ENCODE peak calls at places on chromosomes 1 and 21, in eight cellular contexts. One of them, this sample, is unnamed.

GRCh38 chr1:95068956-95069710 is 3.6 kb downstream of the ALG14 start:
- DNase-seq in neuronal stem cell: no peak
- DNase-seq in SJCRH30: no peak
- DNase-seq in uterus: no peak
- DNase-seq in pancreas: no peak
- DNase-seq in right atrium auricular region: no peak
- DNase-seq in left ventricle myocardium inferior: no peak
- DNase-seq in transverse colon: peak; percentile 34
- DNase-seq in this sample: no peak

GRCh38 chr1:237789619-237790018 is 101.1 kb downstream of the ZP4 start:
- DNase-seq in neuronal stem cell: no peak
- DNase-seq in SJCRH30: no peak
- DNase-seq in uterus: no peak
- DNase-seq in pancreas: no peak
- DNase-seq in right atrium auricular region: no peak
- DNase-seq in left ventricle myocardium inferior: no peak
- DNase-seq in transverse colon: no peak
- DNase-seq in this sample: no peak

GRCh38 chr1:238501290-238501689 is 610.6 kb upstream of the ZP4 start:
- DNase-seq in neuronal stem cell: no peak
- DNase-seq in SJCRH30: no peak
- DNase-seq in uterus: no peak
- DNase-seq in pancreas: no peak
- DNase-seq in right atrium auricular region: no peak
- DNase-seq in left ventricle myocardium inferior: no peak
- DNase-seq in transverse colon: no peak
- DNase-seq in this sample: no peak

GRCh38 chr1:214989341-214989740 is 93.2 kb upstream of the KCNK2 start:
- DNase-seq in neuronal stem cell: no peak
- DNase-seq in SJCRH30: no peak
- DNase-seq in uterus: no peak
- DNase-seq in pancreas: no peak
- DNase-seq in right atrium auricular region: no peak
- DNase-seq in left ventricle myocardium inferior: no peak
- DNase-seq in transverse colon: no peak
- DNase-seq in this sample: no peak

GRCh38 chr1:116806245-116806644 is 52.0 kb downstream of the CD2 start:
- DNase-seq in neuronal stem cell: no peak
- DNase-seq in SJCRH30: peak; percentile 91
- DNase-seq in uterus: no peak
- DNase-seq in pancreas: no peak
- DNase-seq in right atrium auricular region: peak; percentile 42
- DNase-seq in left ventricle myocardium inferior: no peak
- DNase-seq in transverse colon: no peak
- DNase-seq in this sample: no peak

GRCh38 chr1:206809504-206810084 is 37.3 kb upstream of the IL10 start:
- DNase-seq in neuronal stem cell: no peak
- DNase-seq in SJCRH30: peak; percentile 28
- DNase-seq in uterus: no peak
- DNase-seq in pancreas: no peak
- DNase-seq in right atrium auricular region: no peak
- DNase-seq in left ventricle myocardium inferior: no peak
- DNase-seq in transverse colon: peak; percentile 34
- DNase-seq in this sample: no peak

GRCh38 chr1:207240325-207241095 is 81.0 kb upstream of the CD55 start:
- DNase-seq in neuronal stem cell: no peak
- DNase-seq in SJCRH30: no peak
- DNase-seq in uterus: no peak
- DNase-seq in pancreas: no peak
- DNase-seq in right atrium auricular region: no peak
- DNase-seq in left ventricle myocardium inferior: no peak
- DNase-seq in transverse colon: no peak
- DNase-seq in this sample: peak; percentile 94

GRCh38 chr1:200373811-200374231 is 36.0 kb downstream of the ZNF281 start:
- DNase-seq in neuronal stem cell: peak; percentile 37
- DNase-seq in SJCRH30: no peak
- DNase-seq in uterus: no peak
- DNase-seq in pancreas: no peak
- DNase-seq in right atrium auricular region: no peak
- DNase-seq in left ventricle myocardium inferior: no peak
- DNase-seq in transverse colon: no peak
- DNase-seq in this sample: no peak

GRCh38 chr1:51061231-51061943 is 40.6 kb upstream of the C1orf185 start:
- DNase-seq in neuronal stem cell: no peak
- DNase-seq in SJCRH30: no peak
- DNase-seq in uterus: no peak
- DNase-seq in pancreas: no peak
- DNase-seq in right atrium auricular region: no peak
- DNase-seq in left ventricle myocardium inferior: no peak
- DNase-seq in transverse colon: no peak
- DNase-seq in this sample: no peak

GRCh38 chr1:44798481-44799365 is 1.5 kb upstream of the PLK3 start:
- DNase-seq in neuronal stem cell: no peak
- DNase-seq in SJCRH30: no peak
- DNase-seq in uterus: peak; percentile 20
- DNase-seq in pancreas: peak; percentile 56
- DNase-seq in right atrium auricular region: no peak
- DNase-seq in left ventricle myocardium inferior: peak; percentile 19
- DNase-seq in transverse colon: no peak
- DNase-seq in this sample: no peak

GRCh38 chr1:224534731-224535130 is 81.4 kb upstream of the CNIH3 start:
- DNase-seq in neuronal stem cell: no peak
- DNase-seq in SJCRH30: no peak
- DNase-seq in uterus: no peak
- DNase-seq in pancreas: peak; percentile 38
- DNase-seq in right atrium auricular region: no peak
- DNase-seq in left ventricle myocardium inferior: no peak
- DNase-seq in transverse colon: no peak
- DNase-seq in this sample: no peak

GRCh38 chr1:205351984-205352713 is 4.6 kb downstream of the KLHDC8A start:
- DNase-seq in neuronal stem cell: no peak
- DNase-seq in SJCRH30: peak; percentile 69
- DNase-seq in uterus: no peak
- DNase-seq in pancreas: no peak
- DNase-seq in right atrium auricular region: no peak
- DNase-seq in left ventricle myocardium inferior: no peak
- DNase-seq in transverse colon: peak; percentile 66
- DNase-seq in this sample: peak; percentile 45

GRCh38 chr1:171233183-171233582 is 15.1 kb upstream of the FMO1 start:
- DNase-seq in neuronal stem cell: no peak
- DNase-seq in SJCRH30: no peak
- DNase-seq in uterus: no peak
- DNase-seq in pancreas: no peak
- DNase-seq in right atrium auricular region: no peak
- DNase-seq in left ventricle myocardium inferior: no peak
- DNase-seq in transverse colon: no peak
- DNase-seq in this sample: no peak

GRCh38 chr1:94428441-94428840 is 10.3 kb downstream of the ABCD3 start:
- DNase-seq in neuronal stem cell: no peak
- DNase-seq in SJCRH30: no peak
- DNase-seq in uterus: no peak
- DNase-seq in pancreas: no peak
- DNase-seq in right atrium auricular region: no peak
- DNase-seq in left ventricle myocardium inferior: no peak
- DNase-seq in transverse colon: no peak
- DNase-seq in this sample: no peak

GRCh38 chr1:94020764-94021579 is 100.0 kb downstream of the ABCA4 start:
- DNase-seq in neuronal stem cell: no peak
- DNase-seq in SJCRH30: peak; percentile 46
- DNase-seq in uterus: no peak
- DNase-seq in pancreas: no peak
- DNase-seq in right atrium auricular region: no peak
- DNase-seq in left ventricle myocardium inferior: no peak
- DNase-seq in transverse colon: no peak
- DNase-seq in this sample: no peak

GRCh38 chr1:89995595-89996397 is 886 bp downstream of the ZNF326 start:
- DNase-seq in neuronal stem cell: no peak
- DNase-seq in SJCRH30: peak; percentile 71
- DNase-seq in uterus: no peak
- DNase-seq in pancreas: no peak
- DNase-seq in right atrium auricular region: no peak
- DNase-seq in left ventricle myocardium inferior: no peak
- DNase-seq in transverse colon: peak; percentile 73
- DNase-seq in this sample: no peak

GRCh38 chr1:192968323-192968722 is 90.8 kb downstream of the UCHL5 start:
- DNase-seq in neuronal stem cell: no peak
- DNase-seq in SJCRH30: no peak
- DNase-seq in uterus: no peak
- DNase-seq in pancreas: no peak
- DNase-seq in right atrium auricular region: no peak
- DNase-seq in left ventricle myocardium inferior: no peak
- DNase-seq in transverse colon: no peak
- DNase-seq in this sample: no peak

GRCh38 chr1:30191154-30191702 is 532.2 kb downstream of the MATN1 start:
- DNase-seq in neuronal stem cell: no peak
- DNase-seq in SJCRH30: peak; percentile 76
- DNase-seq in uterus: peak; percentile 29
- DNase-seq in pancreas: no peak
- DNase-seq in right atrium auricular region: peak; percentile 60
- DNase-seq in left ventricle myocardium inferior: no peak
- DNase-seq in transverse colon: peak; percentile 18
- DNase-seq in this sample: no peak

GRCh38 chr1:209547626-209548025 is 35.9 kb upstream of the CAMK1G start:
- DNase-seq in neuronal stem cell: no peak
- DNase-seq in SJCRH30: peak; percentile 99
- DNase-seq in uterus: no peak
- DNase-seq in pancreas: no peak
- DNase-seq in right atrium auricular region: no peak
- DNase-seq in left ventricle myocardium inferior: no peak
- DNase-seq in transverse colon: no peak
- DNase-seq in this sample: no peak

GRCh38 chr1:10779201-10779600 is 17.2 kb downstream of the CASZ1 start:
- DNase-seq in neuronal stem cell: no peak
- DNase-seq in SJCRH30: no peak
- DNase-seq in uterus: no peak
- DNase-seq in pancreas: peak; percentile 61
- DNase-seq in right atrium auricular region: no peak
- DNase-seq in left ventricle myocardium inferior: no peak
- DNase-seq in transverse colon: peak; percentile 86
- DNase-seq in this sample: peak; percentile 94

GRCh38 chr21:44065428-44065827 is 41.8 kb upstream of the PWP2 start:
- DNase-seq in neuronal stem cell: no peak
- DNase-seq in SJCRH30: no peak
- DNase-seq in uterus: no peak
- DNase-seq in pancreas: no peak
- DNase-seq in right atrium auricular region: no peak
- DNase-seq in left ventricle myocardium inferior: no peak
- DNase-seq in transverse colon: peak; percentile 52
- DNase-seq in this sample: no peak

GRCh38 chr1:58739851-58740466 is 40.1 kb upstream of the MYSM1 start:
- DNase-seq in neuronal stem cell: peak; percentile 52
- DNase-seq in SJCRH30: peak; percentile 89
- DNase-seq in uterus: no peak
- DNase-seq in pancreas: no peak
- DNase-seq in right atrium auricular region: no peak
- DNase-seq in left ventricle myocardium inferior: no peak
- DNase-seq in transverse colon: no peak
- DNase-seq in this sample: no peak

DNA sequence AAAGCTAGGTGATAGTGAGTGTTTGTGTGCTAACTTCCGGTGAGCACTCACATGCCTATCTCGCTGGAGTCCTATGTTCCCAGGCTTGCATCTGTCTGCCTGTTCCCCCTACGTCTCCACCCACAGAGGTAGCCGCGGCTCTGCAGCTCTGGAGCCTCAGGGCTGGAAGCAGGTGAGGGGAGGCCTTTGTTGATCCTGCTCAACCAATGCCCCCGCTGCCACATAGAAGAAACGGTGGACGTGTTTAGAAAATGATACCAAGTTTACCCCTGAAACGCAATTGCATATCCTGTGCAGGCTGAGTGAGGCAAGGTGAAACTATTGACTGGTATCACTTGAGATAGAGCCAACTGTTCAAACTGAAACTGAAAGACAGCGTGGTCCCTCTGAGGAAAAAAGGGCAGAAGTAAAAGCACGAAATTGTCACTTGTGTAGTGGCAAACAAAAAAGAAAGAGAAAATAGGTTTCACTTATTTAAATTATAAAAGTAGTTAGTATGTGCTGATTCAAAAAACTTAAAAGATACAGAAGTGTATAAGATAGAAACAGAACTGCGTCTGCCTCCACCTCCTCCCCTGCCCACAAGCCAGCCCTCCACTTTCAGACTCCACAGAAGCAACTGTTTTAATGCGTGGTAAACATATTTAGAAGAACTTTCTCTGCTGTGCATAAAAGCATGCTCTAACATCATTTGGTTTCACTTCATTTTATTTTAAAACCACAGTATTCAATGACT is 38.6 kb upstream of the ETS2 start:
- DNase-seq in neuronal stem cell: no peak
- DNase-seq in SJCRH30: peak; percentile 51
- DNase-seq in uterus: no peak
- DNase-seq in pancreas: no peak
- DNase-seq in right atrium auricular region: peak; percentile 47
- DNase-seq in left ventricle myocardium inferior: no peak
- DNase-seq in transverse colon: peak; percentile 42
- DNase-seq in this sample: peak; percentile 55
- H3K27ac ChIP-seq in neuronal stem cell: no peak overlapping the region
- H3K27ac ChIP-seq in SJCRH30: peak overlapping the region; percentile 49
- H3K27ac ChIP-seq in uterus: no peak overlapping the region
- H3K27ac ChIP-seq in pancreas: peak overlapping the region; percentile 23
- H3K27ac ChIP-seq in right atrium auricular region: no peak overlapping the region
- H3K27ac ChIP-seq in left ventricle myocardium inferior: peak overlapping the region; percentile 1
- H3K27ac ChIP-seq in transverse colon: peak overlapping the region; percentile 70
- H3K27ac ChIP-seq in this sample: peak overlapping the region; percentile 41

DNA sequence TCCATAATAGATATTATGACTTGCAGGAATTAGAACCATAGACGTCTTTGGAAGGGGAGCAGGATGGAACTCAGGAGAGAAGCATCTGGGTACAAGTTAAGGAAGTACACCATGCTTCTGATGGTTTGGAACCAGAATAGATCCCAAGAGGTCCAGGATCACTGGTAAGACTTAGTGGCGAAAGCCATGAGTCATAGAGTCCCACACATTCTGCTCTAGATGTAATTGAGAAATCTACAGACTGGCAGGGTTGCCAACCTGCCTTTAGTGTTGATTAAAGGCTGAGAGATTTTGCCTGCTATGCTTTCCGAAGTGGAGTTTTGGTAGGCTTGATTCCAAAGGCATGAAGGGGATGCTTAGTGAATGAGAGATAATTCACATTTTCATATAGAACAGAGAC is 57.1 kb upstream of the C1orf87 start:
- DNase-seq in neuronal stem cell: no peak
- DNase-seq in SJCRH30: no peak
- DNase-seq in uterus: no peak
- DNase-seq in pancreas: no peak
- DNase-seq in right atrium auricular region: no peak
- DNase-seq in left ventricle myocardium inferior: no peak
- DNase-seq in transverse colon: no peak
- DNase-seq in this sample: no peak
- H3K27ac ChIP-seq in neuronal stem cell: no peak overlapping the region
- H3K27ac ChIP-seq in SJCRH30: no peak overlapping the region
- H3K27ac ChIP-seq in uterus: no peak overlapping the region
- H3K27ac ChIP-seq in pancreas: no peak overlapping the region
- H3K27ac ChIP-seq in right atrium auricular region: no peak overlapping the region
- H3K27ac ChIP-seq in left ventricle myocardium inferior: no peak overlapping the region
- H3K27ac ChIP-seq in transverse colon: no peak overlapping the region
- H3K27ac ChIP-seq in this sample: no peak overlapping the region

GRCh38 chr1:3698660-3699408 is 46.5 kb downstream of the TP73 start:
- DNase-seq in neuronal stem cell: no peak
- DNase-seq in SJCRH30: no peak
- DNase-seq in uterus: no peak
- DNase-seq in pancreas: no peak
- DNase-seq in right atrium auricular region: no peak
- DNase-seq in left ventricle myocardium inferior: no peak
- DNase-seq in transverse colon: no peak
- DNase-seq in this sample: peak; percentile 70
- H3K27ac ChIP-seq in neuronal stem cell: no peak overlapping the region
- H3K27ac ChIP-seq in SJCRH30: no peak overlapping the region
- H3K27ac ChIP-seq in uterus: no peak overlapping the region
- H3K27ac ChIP-seq in pancreas: no peak overlapping the region
- H3K27ac ChIP-seq in right atrium auricular region: no peak overlapping the region
- H3K27ac ChIP-seq in left ventricle myocardium inferior: no peak overlapping the region
- H3K27ac ChIP-seq in transverse colon: no peak overlapping the region
- H3K27ac ChIP-seq in this sample: peak overlapping the region; percentile 42

GRCh38 chr1:156910309-156910782 is 10.1 kb upstream of the LRRC71 start:
- DNase-seq in neuronal stem cell: no peak
- DNase-seq in SJCRH30: peak; percentile 59
- DNase-seq in uterus: no peak
- DNase-seq in pancreas: peak; percentile 59
- DNase-seq in right atrium auricular region: no peak
- DNase-seq in left ventricle myocardium inferior: no peak
- DNase-seq in transverse colon: peak; percentile 54
- DNase-seq in this sample: no peak
- H3K27ac ChIP-seq in neuronal stem cell: no peak overlapping the region
- H3K27ac ChIP-seq in SJCRH30: no peak overlapping the region
- H3K27ac ChIP-seq in uterus: no peak overlapping the region
- H3K27ac ChIP-seq in pancreas: no peak overlapping the region
- H3K27ac ChIP-seq in right atrium auricular region: no peak overlapping the region
- H3K27ac ChIP-seq in left ventricle myocardium inferior: no peak overlapping the region
- H3K27ac ChIP-seq in transverse colon: no peak overlapping the region
- H3K27ac ChIP-seq in this sample: no peak overlapping the region